ENCODE peak calls at places on chromosome 12, in seven cellular contexts. One of them, this sample, is unnamed.

GRCh38 chr12:91171475-91171874 is 11.1 kb downstream of the DCN start:
- DNase-seq in cardiac muscle cell: peak; percentile 63
- DNase-seq in heart left ventricle: peak; percentile 29
- DNase-seq in A549: no peak
- DNase-seq in fibroblast of lung: no peak
- DNase-seq in foreskin keratinocyte: no peak
- DNase-seq in psoas muscle: no peak
- DNase-seq in this sample: no peak

GRCh38 chr12:121792607-121793500 is 634 bp downstream of the RHOF start:
- DNase-seq in cardiac muscle cell: peak; percentile 83
- DNase-seq in heart left ventricle: peak; percentile 62
- DNase-seq in A549: no peak
- DNase-seq in fibroblast of lung: no peak
- DNase-seq in foreskin keratinocyte: no peak
- DNase-seq in psoas muscle: no peak
- DNase-seq in this sample: peak; percentile 84

GRCh38 chr12:124347805-124348658 is 53.1 kb downstream of the RFLNA start:
- DNase-seq in cardiac muscle cell: no peak
- DNase-seq in heart left ventricle: no peak
- DNase-seq in A549: no peak
- DNase-seq in fibroblast of lung: no peak
- DNase-seq in foreskin keratinocyte: no peak
- DNase-seq in psoas muscle: no peak
- DNase-seq in this sample: no peak

GRCh38 chr12:23482571-23482970 is 466.9 kb downstream of the SOX5 start:
- DNase-seq in cardiac muscle cell: no peak
- DNase-seq in heart left ventricle: no peak
- DNase-seq in A549: no peak
- DNase-seq in fibroblast of lung: no peak
- DNase-seq in foreskin keratinocyte: no peak
- DNase-seq in psoas muscle: no peak
- DNase-seq in this sample: no peak

GRCh38 chr12:112839386-112839972 is 47.9 kb downstream of the RPH3A start:
- DNase-seq in cardiac muscle cell: peak; percentile 31
- DNase-seq in heart left ventricle: no peak
- DNase-seq in A549: peak; percentile 99
- DNase-seq in fibroblast of lung: peak; percentile 4
- DNase-seq in foreskin keratinocyte: peak; percentile 89
- DNase-seq in psoas muscle: no peak
- DNase-seq in this sample: no peak

GRCh38 chr12:105331805-105332251 is 1.3 kb downstream of the C12orf75 start:
- DNase-seq in cardiac muscle cell: no peak
- DNase-seq in heart left ventricle: no peak
- DNase-seq in A549: no peak
- DNase-seq in fibroblast of lung: peak; percentile 23
- DNase-seq in foreskin keratinocyte: no peak
- DNase-seq in psoas muscle: no peak
- DNase-seq in this sample: no peak

GRCh38 chr12:22631863-22632463 is 7.0 kb downstream of the ETNK1 start:
- DNase-seq in cardiac muscle cell: peak; percentile 10
- DNase-seq in heart left ventricle: no peak
- DNase-seq in A549: no peak
- DNase-seq in fibroblast of lung: peak; percentile 53
- DNase-seq in foreskin keratinocyte: no peak
- DNase-seq in psoas muscle: no peak
- DNase-seq in this sample: no peak

GRCh38 chr12:106245767-106246166 is 2.1 kb downstream of the CKAP4 start:
- DNase-seq in cardiac muscle cell: no peak
- DNase-seq in heart left ventricle: peak; percentile 51
- DNase-seq in A549: peak; percentile 81
- DNase-seq in fibroblast of lung: peak; percentile 63
- DNase-seq in foreskin keratinocyte: peak; percentile 73
- DNase-seq in psoas muscle: peak; percentile 50
- DNase-seq in this sample: peak; percentile 87

GRCh38 chr12:43776498-43776897 is 17.7 kb downstream of the IRAK4 start:
- DNase-seq in cardiac muscle cell: peak; percentile 53
- DNase-seq in heart left ventricle: no peak
- DNase-seq in A549: peak; percentile 56
- DNase-seq in fibroblast of lung: peak; percentile 53
- DNase-seq in foreskin keratinocyte: no peak
- DNase-seq in psoas muscle: no peak
- DNase-seq in this sample: no peak

GRCh38 chr12:51401020-51401419 is 9.8 kb upstream of the GALNT6 start:
- DNase-seq in cardiac muscle cell: no peak
- DNase-seq in heart left ventricle: no peak
- DNase-seq in A549: no peak
- DNase-seq in fibroblast of lung: no peak
- DNase-seq in foreskin keratinocyte: no peak
- DNase-seq in psoas muscle: no peak
- DNase-seq in this sample: no peak

GRCh38 chr12:130961921-130962326 is 8.2 kb downstream of the ADGRD1 start:
- DNase-seq in cardiac muscle cell: peak; percentile 38
- DNase-seq in heart left ventricle: peak; percentile 94
- DNase-seq in A549: no peak
- DNase-seq in fibroblast of lung: no peak
- DNase-seq in foreskin keratinocyte: no peak
- DNase-seq in psoas muscle: peak; percentile 38
- DNase-seq in this sample: no peak

GRCh38 chr12:47704719-47705118 is 1.1 kb downstream of the RPAP3 start:
- DNase-seq in cardiac muscle cell: no peak
- DNase-seq in heart left ventricle: no peak
- DNase-seq in A549: no peak
- DNase-seq in fibroblast of lung: no peak
- DNase-seq in foreskin keratinocyte: no peak
- DNase-seq in psoas muscle: no peak
- DNase-seq in this sample: no peak

GRCh38 chr12:8658361-8658760 is 4.3 kb downstream of the MFAP5 start:
- DNase-seq in cardiac muscle cell: no peak
- DNase-seq in heart left ventricle: no peak
- DNase-seq in A549: no peak
- DNase-seq in fibroblast of lung: peak; percentile 18
- DNase-seq in foreskin keratinocyte: peak; percentile 88
- DNase-seq in psoas muscle: no peak
- DNase-seq in this sample: no peak

GRCh38 chr12:53217049-53217929 is 10.2 kb upstream of the ITGB7 start:
- DNase-seq in cardiac muscle cell: no peak
- DNase-seq in heart left ventricle: no peak
- DNase-seq in A549: peak; percentile 52
- DNase-seq in fibroblast of lung: peak; percentile 21
- DNase-seq in foreskin keratinocyte: no peak
- DNase-seq in psoas muscle: peak; percentile 74
- DNase-seq in this sample: peak; percentile 77

GRCh38 chr12:132197581-132198281 is 53.5 kb downstream of the NOC4L start:
- DNase-seq in cardiac muscle cell: no peak
- DNase-seq in heart left ventricle: no peak
- DNase-seq in A549: no peak
- DNase-seq in fibroblast of lung: peak; percentile 28
- DNase-seq in foreskin keratinocyte: no peak
- DNase-seq in psoas muscle: no peak
- DNase-seq in this sample: no peak

GRCh38 chr12:132711169-132711843 is 664 bp downstream of the PGAM5 start:
- DNase-seq in cardiac muscle cell: peak; percentile 51
- DNase-seq in heart left ventricle: no peak
- DNase-seq in A549: no peak
- DNase-seq in fibroblast of lung: peak; percentile 17
- DNase-seq in foreskin keratinocyte: no peak
- DNase-seq in psoas muscle: no peak
- DNase-seq in this sample: peak; percentile 70

GRCh38 chr12:114981036-114981435 is 297.1 kb upstream of the TBX3 start:
- DNase-seq in cardiac muscle cell: no peak
- DNase-seq in heart left ventricle: no peak
- DNase-seq in A549: no peak
- DNase-seq in fibroblast of lung: peak; percentile 27
- DNase-seq in foreskin keratinocyte: no peak
- DNase-seq in psoas muscle: no peak
- DNase-seq in this sample: no peak

GRCh38 chr12:27866382-27867101 is 86.5 kb upstream of the MANSC4 start:
- DNase-seq in cardiac muscle cell: peak; percentile 31
- DNase-seq in heart left ventricle: no peak
- DNase-seq in A549: peak; percentile 49
- DNase-seq in fibroblast of lung: peak; percentile 53
- DNase-seq in foreskin keratinocyte: no peak
- DNase-seq in psoas muscle: no peak
- DNase-seq in this sample: no peak

GRCh38 chr12:19338405-19338804 is 100.9 kb upstream of the AEBP2 start:
- DNase-seq in cardiac muscle cell: no peak
- DNase-seq in heart left ventricle: no peak
- DNase-seq in A549: no peak
- DNase-seq in fibroblast of lung: no peak
- DNase-seq in foreskin keratinocyte: no peak
- DNase-seq in psoas muscle: no peak
- DNase-seq in this sample: no peak

GRCh38 chr12:122355702-122356101 is 66.8 kb downstream of the CLIP1 start:
- DNase-seq in cardiac muscle cell: no peak
- DNase-seq in heart left ventricle: no peak
- DNase-seq in A549: no peak
- DNase-seq in fibroblast of lung: no peak
- DNase-seq in foreskin keratinocyte: no peak
- DNase-seq in psoas muscle: peak; percentile 40
- DNase-seq in this sample: no peak

GRCh38 chr12:76883826-76884225 is 5.0 kb upstream of the CSRP2 start:
- DNase-seq in cardiac muscle cell: no peak
- DNase-seq in heart left ventricle: peak; percentile 87
- DNase-seq in A549: no peak
- DNase-seq in fibroblast of lung: peak; percentile 90
- DNase-seq in foreskin keratinocyte: no peak
- DNase-seq in psoas muscle: peak; percentile 35
- DNase-seq in this sample: no peak

GRCh38 chr12:31342314-31342713 is 16.4 kb upstream of the SINHCAF start:
- DNase-seq in cardiac muscle cell: no peak
- DNase-seq in heart left ventricle: no peak
- DNase-seq in A549: no peak
- DNase-seq in fibroblast of lung: no peak
- DNase-seq in foreskin keratinocyte: no peak
- DNase-seq in psoas muscle: no peak
- DNase-seq in this sample: no peak

GRCh38 chr12:40039598-40039997 is 66.3 kb downstream of the SLC2A13 start:
- DNase-seq in cardiac muscle cell: no peak
- DNase-seq in heart left ventricle: no peak
- DNase-seq in A549: no peak
- DNase-seq in fibroblast of lung: no peak
- DNase-seq in foreskin keratinocyte: no peak
- DNase-seq in psoas muscle: no peak
- DNase-seq in this sample: no peak

GRCh38 chr12:111174283-111175108 is 194.4 kb downstream of the PHETA1 start:
- DNase-seq in cardiac muscle cell: no peak
- DNase-seq in heart left ventricle: no peak
- DNase-seq in A549: peak; percentile 35
- DNase-seq in fibroblast of lung: no peak
- DNase-seq in foreskin keratinocyte: no peak
- DNase-seq in psoas muscle: no peak
- DNase-seq in this sample: no peak
- H3K4me1 ChIP-seq in cardiac muscle cell: no peaks in the 10 kb centered on the region
- H3K4me1 ChIP-seq in heart left ventricle: no peaks in the 10 kb centered on the region
- H3K4me1 ChIP-seq in A549: no peaks in the 10 kb centered on the region
- H3K4me1 ChIP-seq in fibroblast of lung: no peaks in the 10 kb centered on the region
- H3K4me1 ChIP-seq in foreskin keratinocyte: no peaks in the 10 kb centered on the region
- H3K4me1 ChIP-seq in psoas muscle: no peaks in the 10 kb centered on the region
- H3K4me1 ChIP-seq in this sample: no peaks in the 10 kb centered on the region

GRCh38 chr12:54956818-54957641 is 27.5 kb downstream of the TESPA1 start:
- DNase-seq in cardiac muscle cell: no peak
- DNase-seq in heart left ventricle: no peak
- DNase-seq in A549: no peak
- DNase-seq in fibroblast of lung: no peak
- DNase-seq in foreskin keratinocyte: no peak
- DNase-seq in psoas muscle: no peak
- DNase-seq in this sample: no peak

GRCh38 chr12:54950071-54950727 is 34.4 kb downstream of the TESPA1 start:
- DNase-seq in cardiac muscle cell: no peak
- DNase-seq in heart left ventricle: no peak
- DNase-seq in A549: no peak
- DNase-seq in fibroblast of lung: no peak
- DNase-seq in foreskin keratinocyte: no peak
- DNase-seq in psoas muscle: no peak
- DNase-seq in this sample: no peak

GRCh38 chr12:54956322-54956721 is 28.2 kb downstream of the TESPA1 start:
- DNase-seq in cardiac muscle cell: no peak
- DNase-seq in heart left ventricle: no peak
- DNase-seq in A549: no peak
- DNase-seq in fibroblast of lung: no peak
- DNase-seq in foreskin keratinocyte: no peak
- DNase-seq in psoas muscle: no peak
- DNase-seq in this sample: no peak

GRCh38 chr12:54958048-54958658 is 26.4 kb downstream of the TESPA1 start:
- DNase-seq in cardiac muscle cell: peak; percentile 72
- DNase-seq in heart left ventricle: no peak
- DNase-seq in A549: peak; percentile 75
- DNase-seq in fibroblast of lung: peak; percentile 81
- DNase-seq in foreskin keratinocyte: no peak
- DNase-seq in psoas muscle: no peak
- DNase-seq in this sample: no peak

DNA sequence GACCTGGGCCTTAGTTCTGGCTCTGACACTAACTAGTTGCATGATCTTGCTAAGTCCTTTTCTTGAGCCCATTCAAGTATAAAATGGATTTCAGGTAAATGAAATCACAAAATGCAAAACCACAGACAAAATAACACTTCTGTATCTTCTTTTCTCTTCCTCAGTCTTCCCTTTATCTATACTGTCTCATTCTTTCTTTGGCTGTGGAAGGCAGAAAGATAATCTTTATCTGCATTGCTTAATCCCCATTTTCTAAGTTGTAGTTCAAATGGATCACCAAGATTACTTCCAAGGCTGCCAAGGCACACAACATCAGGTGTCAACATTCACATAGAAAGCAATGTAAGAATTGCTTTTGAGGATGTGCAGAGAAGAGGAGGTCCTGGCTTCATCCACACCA is 30.3 kb downstream of the TESPA1 start:
- DNase-seq in cardiac muscle cell: no peak
- DNase-seq in heart left ventricle: no peak
- DNase-seq in A549: no peak
- DNase-seq in fibroblast of lung: no peak
- DNase-seq in foreskin keratinocyte: no peak
- DNase-seq in psoas muscle: no peak
- DNase-seq in this sample: no peak
- H3K27ac ChIP-seq in cardiac muscle cell: no peak overlapping the region
- H3K27ac ChIP-seq in heart left ventricle: no peak overlapping the region
- H3K27ac ChIP-seq in A549: no peak overlapping the region
- H3K27ac ChIP-seq in fibroblast of lung: no peak overlapping the region
- H3K27ac ChIP-seq in foreskin keratinocyte: no peak overlapping the region
- H3K27ac ChIP-seq in psoas muscle: no peak overlapping the region
- H3K27ac ChIP-seq in this sample: no peak overlapping the region

GRCh38 chr12:13044002-13044858 is at the start of gene FAM234B:
- DNase-seq in cardiac muscle cell: peak; percentile 81
- DNase-seq in heart left ventricle: peak; percentile 85
- DNase-seq in A549: peak; percentile 74
- DNase-seq in fibroblast of lung: peak; percentile 52
- DNase-seq in foreskin keratinocyte: peak; percentile 17
- DNase-seq in psoas muscle: peak; percentile 87
- DNase-seq in this sample: peak; percentile 91
- TF ChIP-seq CTCF in cardiac muscle cell: peak; percentile 9
- TF ChIP-seq CTCF in heart left ventricle: no peak
- TF ChIP-seq CTCF in A549: peak; percentile 28
- TF ChIP-seq CTCF in fibroblast of lung: no peak
- TF ChIP-seq CTCF in foreskin keratinocyte: no peak
- TF ChIP-seq CTCF in psoas muscle: peak; percentile 15
- TF ChIP-seq CTCF in this sample: peak; percentile 16

DNA sequence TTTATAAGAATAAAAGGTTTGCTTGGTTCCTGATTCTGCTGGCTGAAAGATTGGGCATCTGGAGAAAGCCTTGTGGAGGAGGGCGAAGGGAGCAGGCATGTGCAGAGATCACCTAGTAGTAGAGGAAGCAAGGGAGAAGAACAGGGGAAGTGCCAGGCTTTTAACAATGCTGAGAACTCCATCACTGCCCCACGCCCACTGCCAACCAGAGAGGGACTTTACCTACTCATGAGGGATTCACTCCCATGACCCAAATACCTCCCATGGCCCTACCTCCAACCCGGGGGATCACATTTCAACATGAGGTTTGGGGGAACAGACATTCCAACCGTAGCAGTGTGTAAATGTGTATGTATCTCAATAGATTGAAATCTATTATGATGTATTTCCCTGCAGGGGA is 360.3 kb downstream of the GLT1D1 start:
- DNase-seq in cardiac muscle cell: no peak
- DNase-seq in heart left ventricle: no peak
- DNase-seq in A549: no peak
- DNase-seq in fibroblast of lung: no peak
- DNase-seq in foreskin keratinocyte: no peak
- DNase-seq in psoas muscle: no peak
- DNase-seq in this sample: no peak
- H3K4me1 ChIP-seq in cardiac muscle cell: no peaks in the 10 kb centered on the region
- H3K4me1 ChIP-seq in heart left ventricle: no peaks in the 10 kb centered on the region
- H3K4me1 ChIP-seq in A549: no peaks in the 10 kb centered on the region
- H3K4me1 ChIP-seq in fibroblast of lung: no peaks in the 10 kb centered on the region
- H3K4me1 ChIP-seq in foreskin keratinocyte: no peaks in the 10 kb centered on the region
- H3K4me1 ChIP-seq in psoas muscle: no peaks in the 10 kb centered on the region
- H3K4me1 ChIP-seq in this sample: no peaks in the 10 kb centered on the region

This sample was measured in upper lobe of right lung.